ENCODE peak calls at places on chromosomes 13 and 19, in six cellular contexts. X is uterus; G is activated CD8-positive, alpha-beta T cell treated with anti-CD3 and anti-CD28 coated beads for 36 hours; H is left ventricle myocardium inferior; O is foreskin keratinocyte; D is mucosa of gallbladder. E is an unnamed sample.

GRCh38 chr19:33134571-33135041 is 2.7 kb downstream of the WDR88 start:
- DNase-seq in H (no peak), G (peak), X (no peak), D (no peak), O (no peak), E (peak)

GRCh38 chr19:13447978-13448377 is 58.3 kb downstream of the CACNA1A start:
- DNase-seq in H (no peak), D (no peak), X (no peak), O (no peak), G (no peak), E (no peak)

GRCh38 chr13:18948664-18949488 is 232.7 kb downstream of the TUBA3C start:
- DNase-seq in X (no peak), O (no peak), G (no peak), H (no peak), D (no peak), E (no peak)

GRCh38 chr19:11624064-11624463 is 26.8 kb downstream of the ZNF627 start:
- DNase-seq in H (no peak), O (no peak), D (no peak), X (no peak), G (no peak), E (no peak)

GRCh38 chr13:48493076-48493765 is 39.7 kb downstream of the RCBTB2 start:
- DNase-seq in D (no peak), G (peak), X (no peak), O (no peak), H (no peak), E (peak)

GRCh38 chr19:57152921-57153320 is 7.9 kb upstream of the ZIM3 start:
- DNase-seq in G (no peak), D (no peak), O (no peak), X (no peak), H (no peak), E (no peak)

GRCh38 chr19:13872695-13873389 is 4.1 kb upstream of the NANOS3 start:
- DNase-seq in X (no peak), D (no peak), H (no peak), G (peak), O (no peak), E (peak)

GRCh38 chr19:7986321-7987083 is 18.9 kb downstream of the ELAVL1 start:
- DNase-seq in G (no peak), X (no peak), O (no peak), D (no peak), H (no peak), E (no peak)

GRCh38 chr19:41328157-41328817 is 18.3 kb downstream of the CCDC97 start:
- DNase-seq in H (no peak), D (no peak), G (peak), O (no peak), X (no peak), E (peak)

GRCh38 chr13:93280688-93281087 is 54.1 kb downstream of the GPC6 start:
- DNase-seq in H (no peak), G (no peak), D (no peak), O (no peak), X (no peak), E (no peak)

GRCh38 chr13:97113231-97114001 is 108.7 kb upstream of the MBNL2 start:
- DNase-seq in X (peak), O (no peak), H (no peak), G (no peak), D (no peak), E (no peak)

GRCh38 chr19:51431124-51431523 is 13.7 kb upstream of the SIGLEC10 start:
- DNase-seq in X (no peak), G (no peak), D (no peak), O (no peak), H (no peak), E (no peak)

GRCh38 chr19:35039881-35040456 is 1.6 kb upstream of the HPN start:
- DNase-seq in H (no peak), G (no peak), X (no peak), O (no peak), D (no peak), E (no peak)

GRCh38 chr13:72253754-72254153 is 386.8 kb upstream of the DACH1 start:
- DNase-seq in H (no peak), G (no peak), O (no peak), X (no peak), D (no peak), E (no peak)

GRCh38 chr13:110123041-110123809 is 183.7 kb downstream of the COL4A1 start:
- DNase-seq in H (no peak), D (no peak), X (no peak), O (no peak), G (no peak), E (no peak)

GRCh38 chr19:5628470-5628869 is 5.6 kb downstream of the SAFB start:
- DNase-seq in G (no peak), H (no peak), D (no peak), X (no peak), O (no peak), E (no peak)

GRCh38 chr19:30123611-30124010 is 181.6 kb downstream of the URI1 start:
- DNase-seq in G (no peak), O (no peak), X (no peak), D (no peak), H (no peak), E (no peak)

GRCh38 chr13:107669356-107669755 is 546.0 kb downstream of the LIG4 start:
- DNase-seq in X (no peak), H (no peak), D (no peak), G (no peak), O (no peak), E (no peak)

GRCh38 chr13:50531917-50532899 is 311.3 kb downstream of the DLEU7 start:
- DNase-seq in X (no peak), D (no peak), G (no peak), H (no peak), O (no peak), E (no peak)

GRCh38 chr19:51784922-51785690 is 9.9 kb upstream of the FPR3 start:
- DNase-seq in H (peak), G (peak), O (peak), D (peak), X (peak), E (peak)

GRCh38 chr13:20182231-20182846 is 10.4 kb downstream of the GJB2 start:
- DNase-seq in O (no peak), G (peak), H (no peak), D (no peak), X (no peak), E (peak)

GRCh38 chr19:21595185-21595584 is 89.8 kb downstream of the ZNF429 start:
- DNase-seq in X (no peak), D (no peak), G (no peak), H (no peak), O (no peak), E (no peak)

GRCh38 chr13:28316841-28317240 is 178.1 kb downstream of the FLT1 start:
- DNase-seq in G (no peak), O (no peak), H (no peak), X (no peak), D (no peak), E (no peak)

GRCh38 chr13:77386880-77387606 is 60.1 kb upstream of the MYCBP2 start:
- DNase-seq in X (no peak), O (no peak), H (no peak), D (no peak), G (no peak), E (no peak)

GRCh38 chr13:32962342-32962741 is 53.9 kb upstream of the KL start:
- DNase-seq in D (no peak), H (no peak), O (no peak), G (no peak), X (no peak), E (no peak)

GRCh38 chr13:81874253-81874652 is 1533.3 kb upstream of the SPRY2 start:
- DNase-seq in H (no peak), G (no peak), D (no peak), O (no peak), X (no peak), E (no peak)

GRCh38 chr19:1901940-1902404 is 3.2 kb upstream of the ADAT3 start:
- DNase-seq in D (peak), O (no peak), G (no peak), H (peak), X (no peak), E (no peak)

E was measured in activated naive CD4-positive, alpha-beta T cell treated with anti-CD3 and anti-CD28 coated beads for 36 hours.